ENCODE peak calls at places on chromosomes 5 and 9, in five cellular contexts. One of them, this sample, is unnamed.

GRCh38 chr9:109717342-109717741 is 62.7 kb upstream of the PALM2AKAP2 start:
- DNase-seq in activated T-cell treated with anti-CD3 and anti-CD28 coated beads for 48 hours: no peak
- DNase-seq in CD8-positive, alpha-beta memory T cell: no peak
- DNase-seq in amygdala: no peak
- DNase-seq in immature natural killer cell: no peak
- DNase-seq in this sample: no peak

GRCh38 chr9:101650096-101650495 is 55.3 kb upstream of the PPP3R2 start:
- DNase-seq in activated T-cell treated with anti-CD3 and anti-CD28 coated beads for 48 hours: no peak
- DNase-seq in CD8-positive, alpha-beta memory T cell: no peak
- DNase-seq in amygdala: no peak
- DNase-seq in immature natural killer cell: no peak
- DNase-seq in this sample: no peak

GRCh38 chr9:110207071-110207923 is 662 bp downstream of the C9orf152 start:
- DNase-seq in activated T-cell treated with anti-CD3 and anti-CD28 coated beads for 48 hours: no peak
- DNase-seq in CD8-positive, alpha-beta memory T cell: no peak
- DNase-seq in amygdala: no peak
- DNase-seq in immature natural killer cell: no peak
- DNase-seq in this sample: no peak

GRCh38 chr9:90943341-90943740 is 141.7 kb downstream of the SYK start:
- DNase-seq in activated T-cell treated with anti-CD3 and anti-CD28 coated beads for 48 hours: no peak
- DNase-seq in CD8-positive, alpha-beta memory T cell: no peak
- DNase-seq in amygdala: no peak
- DNase-seq in immature natural killer cell: no peak
- DNase-seq in this sample: no peak

GRCh38 chr5:73274870-73275756 is 102.1 kb downstream of the TMEM174 start:
- DNase-seq in activated T-cell treated with anti-CD3 and anti-CD28 coated beads for 48 hours: no peak
- DNase-seq in CD8-positive, alpha-beta memory T cell: no peak
- DNase-seq in amygdala: peak; percentile 83
- DNase-seq in immature natural killer cell: no peak
- DNase-seq in this sample: peak; percentile 19

GRCh38 chr9:3215658-3216057 is 310.1 kb downstream of the RFX3 start:
- DNase-seq in activated T-cell treated with anti-CD3 and anti-CD28 coated beads for 48 hours: no peak
- DNase-seq in CD8-positive, alpha-beta memory T cell: no peak
- DNase-seq in amygdala: no peak
- DNase-seq in immature natural killer cell: no peak
- DNase-seq in this sample: no peak

GRCh38 chr9:108050894-108051293 is 561.3 kb upstream of the KLF4 start:
- DNase-seq in activated T-cell treated with anti-CD3 and anti-CD28 coated beads for 48 hours: no peak
- DNase-seq in CD8-positive, alpha-beta memory T cell: no peak
- DNase-seq in amygdala: no peak
- DNase-seq in immature natural killer cell: no peak
- DNase-seq in this sample: no peak

GRCh38 chr9:36772449-36773370 is 200.0 kb downstream of the MELK start:
- DNase-seq in activated T-cell treated with anti-CD3 and anti-CD28 coated beads for 48 hours: no peak
- DNase-seq in CD8-positive, alpha-beta memory T cell: no peak
- DNase-seq in amygdala: no peak
- DNase-seq in immature natural killer cell: no peak
- DNase-seq in this sample: no peak

GRCh38 chr9:9921771-9922170 is 691.0 kb downstream of the PTPRD start:
- DNase-seq in activated T-cell treated with anti-CD3 and anti-CD28 coated beads for 48 hours: no peak
- DNase-seq in CD8-positive, alpha-beta memory T cell: no peak
- DNase-seq in amygdala: no peak
- DNase-seq in immature natural killer cell: no peak
- DNase-seq in this sample: no peak

GRCh38 chr9:117691367-117691766 is 12.8 kb upstream of the TLR4 start:
- DNase-seq in activated T-cell treated with anti-CD3 and anti-CD28 coated beads for 48 hours: no peak
- DNase-seq in CD8-positive, alpha-beta memory T cell: no peak
- DNase-seq in amygdala: no peak
- DNase-seq in immature natural killer cell: no peak
- DNase-seq in this sample: no peak

GRCh38 chr9:19999491-20000057 is 210.7 kb upstream of the SLC24A2 start:
- DNase-seq in activated T-cell treated with anti-CD3 and anti-CD28 coated beads for 48 hours: peak; percentile 52
- DNase-seq in CD8-positive, alpha-beta memory T cell: no peak
- DNase-seq in amygdala: no peak
- DNase-seq in immature natural killer cell: no peak
- DNase-seq in this sample: no peak

GRCh38 chr5:40781843-40782409 is 16.2 kb downstream of the PRKAA1 start:
- DNase-seq in activated T-cell treated with anti-CD3 and anti-CD28 coated beads for 48 hours: no peak
- DNase-seq in CD8-positive, alpha-beta memory T cell: no peak
- DNase-seq in amygdala: no peak
- DNase-seq in immature natural killer cell: no peak
- DNase-seq in this sample: no peak

GRCh38 chr9:113794721-113795120 is 81.4 kb upstream of the ZNF618 start:
- DNase-seq in activated T-cell treated with anti-CD3 and anti-CD28 coated beads for 48 hours: no peak
- DNase-seq in CD8-positive, alpha-beta memory T cell: no peak
- DNase-seq in amygdala: no peak
- DNase-seq in immature natural killer cell: no peak
- DNase-seq in this sample: no peak

GRCh38 chr9:100436566-100436965 is 9.6 kb downstream of the MSANTD3 start:
- DNase-seq in activated T-cell treated with anti-CD3 and anti-CD28 coated beads for 48 hours: no peak
- DNase-seq in CD8-positive, alpha-beta memory T cell: no peak
- DNase-seq in amygdala: no peak
- DNase-seq in immature natural killer cell: no peak
- DNase-seq in this sample: no peak

GRCh38 chr5:135332519-135333150 is 66.4 kb downstream of the MACROH2A1 start:
- DNase-seq in activated T-cell treated with anti-CD3 and anti-CD28 coated beads for 48 hours: no peak
- DNase-seq in CD8-positive, alpha-beta memory T cell: no peak
- DNase-seq in amygdala: no peak
- DNase-seq in immature natural killer cell: no peak
- DNase-seq in this sample: no peak

GRCh38 chr9:136561779-136562178 is 15.9 kb upstream of the NOTCH1 start:
- DNase-seq in activated T-cell treated with anti-CD3 and anti-CD28 coated beads for 48 hours: no peak
- DNase-seq in CD8-positive, alpha-beta memory T cell: no peak
- DNase-seq in amygdala: no peak
- DNase-seq in immature natural killer cell: no peak
- DNase-seq in this sample: no peak

GRCh38 chr5:36717131-36717530 is 110.7 kb downstream of the SLC1A3 start:
- DNase-seq in activated T-cell treated with anti-CD3 and anti-CD28 coated beads for 48 hours: no peak
- DNase-seq in CD8-positive, alpha-beta memory T cell: no peak
- DNase-seq in amygdala: no peak
- DNase-seq in immature natural killer cell: no peak
- DNase-seq in this sample: no peak

GRCh38 chr9:2758162-2758950 is 41.0 kb downstream of the KCNV2 start:
- DNase-seq in activated T-cell treated with anti-CD3 and anti-CD28 coated beads for 48 hours: no peak
- DNase-seq in CD8-positive, alpha-beta memory T cell: no peak
- DNase-seq in amygdala: no peak
- DNase-seq in immature natural killer cell: no peak
- DNase-seq in this sample: no peak

GRCh38 chr5:135660826-135661555 is 82.2 kb upstream of the CXCL14 start:
- DNase-seq in activated T-cell treated with anti-CD3 and anti-CD28 coated beads for 48 hours: no peak
- DNase-seq in CD8-positive, alpha-beta memory T cell: no peak
- DNase-seq in amygdala: no peak
- DNase-seq in immature natural killer cell: no peak
- DNase-seq in this sample: no peak

GRCh38 chr5:218457-219289 is 553 bp downstream of the SDHA start:
- DNase-seq in activated T-cell treated with anti-CD3 and anti-CD28 coated beads for 48 hours: peak; percentile 16
- DNase-seq in CD8-positive, alpha-beta memory T cell: peak; percentile 15
- DNase-seq in amygdala: peak; percentile 13
- DNase-seq in immature natural killer cell: peak; percentile 25
- DNase-seq in this sample: no peak

GRCh38 chr5:168433982-168434381 is 52.3 kb upstream of the RARS1 start:
- DNase-seq in activated T-cell treated with anti-CD3 and anti-CD28 coated beads for 48 hours: no peak
- DNase-seq in CD8-positive, alpha-beta memory T cell: no peak
- DNase-seq in amygdala: peak; percentile 76
- DNase-seq in immature natural killer cell: no peak
- DNase-seq in this sample: no peak

GRCh38 chr9:94813379-94813778 is 86.9 kb downstream of the AOPEP start:
- DNase-seq in activated T-cell treated with anti-CD3 and anti-CD28 coated beads for 48 hours: no peak
- DNase-seq in CD8-positive, alpha-beta memory T cell: no peak
- DNase-seq in amygdala: no peak
- DNase-seq in immature natural killer cell: no peak
- DNase-seq in this sample: no peak

GRCh38 chr5:99054972-99055371 is 126.2 kb upstream of the CHD1 start:
- DNase-seq in activated T-cell treated with anti-CD3 and anti-CD28 coated beads for 48 hours: no peak
- DNase-seq in CD8-positive, alpha-beta memory T cell: no peak
- DNase-seq in amygdala: no peak
- DNase-seq in immature natural killer cell: no peak
- DNase-seq in this sample: no peak

GRCh38 chr9:128159073-128159783 is 837 bp upstream of the BBLN start:
- DNase-seq in activated T-cell treated with anti-CD3 and anti-CD28 coated beads for 48 hours: peak; percentile 18
- DNase-seq in CD8-positive, alpha-beta memory T cell: peak; percentile 63
- DNase-seq in amygdala: no peak
- DNase-seq in immature natural killer cell: peak; percentile 38
- DNase-seq in this sample: no peak

This sample was measured in nucleus accumbens.